ENCODE peak calls at places on chromosomes 6 and 20, in four cellular contexts. K is GM12878, F is K562, I is HL-60. G is an unnamed sample.

GRCh38 chr6:3965071-3965718 is 113.7 kb downstream of the FAM217A start:
- DNase-seq in K (no peak), F (no peak), I (no peak), G (no peak)

GRCh38 chr6:26170951-26171841 is 84.0 kb downstream of the HFE start:
- DNase-seq in K (no peak), F (no peak), I (no peak), G (no peak)

GRCh38 chr6:1076531-1077453 is 235.1 kb upstream of the FOXQ1 start:
- DNase-seq in K (no peak), F (no peak), I (no peak), G (no peak)

GRCh38 chr20:44501448-44501847 is 20.4 kb downstream of the SERINC3 start:
- DNase-seq in K (no peak), F (no peak), I (no peak), G (no peak)

GRCh38 chr6:170096803-170097504 is 193.9 kb downstream of the DLL1 start:
- DNase-seq in K (no peak), F (no peak), I (no peak), G (no peak)

GRCh38 chr20:47887064-47887463 is 101.8 kb upstream of the SULF2 start:
- DNase-seq in K (no peak), F (no peak), I (no peak), G (no peak)

GRCh38 chr6:24274441-24275083 is 83.3 kb downstream of the DCDC2 start:
- DNase-seq in K (no peak), F (peak), I (no peak), G (no peak)

GRCh38 chr20:56710577-56711465 is 81.7 kb downstream of the TFAP2C start:
- DNase-seq in K (no peak), F (no peak), I (no peak), G (no peak)

GRCh38 chr6:149895702-149896310 is 2.1 kb downstream of the RAET1E start:
- DNase-seq in K (no peak), F (no peak), I (no peak), G (no peak)

GRCh38 chr6:131565041-131565440 is 8.0 kb upstream of the ARG1 start:
- DNase-seq in K (no peak), F (no peak), I (no peak), G (no peak)

GRCh38 chr6:24566020-24566752 is 71.4 kb downstream of the ALDH5A1 start:
- DNase-seq in K (no peak), F (no peak), I (no peak), G (no peak)

GRCh38 chr6:17600527-17601388 is 656 bp downstream of the FAM8A1 start:
- DNase-seq in K (no peak), F (peak), I (no peak), G (peak)

GRCh38 chr6:116059713-116060571 is 749 bp downstream of the FRK start:
- DNase-seq in K (peak), F (peak), I (no peak), G (no peak)

GRCh38 chr6:19454999-19455392 is 382.2 kb upstream of the ID4 start:
- DNase-seq in K (no peak), F (no peak), I (no peak), G (no peak)

GRCh38 chr6:163337958-163338357 is 76.6 kb upstream of the QKI start:
- DNase-seq in K (no peak), F (no peak), I (no peak), G (no peak)

GRCh38 chr6:147974376-147974775 is 368.3 kb upstream of the SASH1 start:
- DNase-seq in K (no peak), F (no peak), I (no peak), G (no peak)

GRCh38 chr6:50816115-50816675 is 2.5 kb upstream of the TFAP2B start:
- DNase-seq in K (peak), F (peak), I (peak), G (peak)

GRCh38 chr6:158078320-158078719 is 89.7 kb downstream of the SERAC1 start:
- DNase-seq in K (no peak), F (no peak), I (no peak), G (no peak)

GRCh38 chr6:158793432-158793831 is 25.7 kb downstream of the EZR start:
- DNase-seq in K (no peak), F (peak), I (no peak), G (no peak)

GRCh38 chr6:30556714-30556963 is 350 bp upstream of the GNL1 start:
- DNase-seq in K (no peak), F (peak), I (no peak), G (peak)

GRCh38 chr6:41193171-41193734 is 7.7 kb downstream of the TREML2 start:
- DNase-seq in K (no peak), F (no peak), I (no peak), G (no peak)

GRCh38 chr6:116022841-116023380 is 37.8 kb downstream of the FRK start:
- DNase-seq in K (no peak), F (no peak), I (no peak), G (no peak)

GRCh38 chr6:81105998-81106397 is 646.5 kb downstream of the TENT5A start:
- DNase-seq in K (no peak), F (no peak), I (no peak), G (no peak)

GRCh38 chr6:139151425-139152087 is 16.7 kb downstream of the HECA start:
- DNase-seq in K (no peak), F (no peak), I (no peak), G (no peak)

GRCh38 chr6:7542065-7542877 is 800 bp downstream of the DSP start:
- DNase-seq in K (no peak), F (no peak), I (no peak), G (peak)

GRCh38 chr6:46996860-46997641 is 45.1 kb downstream of the ADGRF1 start:
- DNase-seq in K (no peak), F (no peak), I (no peak), G (no peak)

GRCh38 chr6:159044899-159045727 is at the start of gene TAGAP:
- DNase-seq in K (peak), F (no peak), I (peak), G (peak)

GRCh38 chr6:105087571-105088211 is 92.1 kb downstream of the POPDC3 start:
- DNase-seq in K (peak), F (peak), I (peak), G (no peak)

GRCh38 chr20:41482647-41483552 is 116.3 kb upstream of the EMILIN3 start:
- DNase-seq in K (no peak), F (no peak), I (no peak), G (no peak)

GRCh38 chr20:33994624-33994913 is 858 bp downstream of the RALY start:
- DNase-seq in K (no peak), F (no peak), I (no peak), G (no peak)

GRCh38 chr20:33993800-33994623 is at the start of gene RALY:
- DNase-seq in K (no peak), F (peak), I (peak), G (peak)

GRCh38 chr20:33992145-33992922 is 1.4 kb upstream of the RALY start:
- DNase-seq in K (no peak), F (peak), I (no peak), G (no peak)

GRCh38 chr20:33992923-33993799 is 550 bp upstream of the RALY start:
- DNase-seq in K (peak), F (peak), I (peak), G (peak)

GRCh38 chr20:33995053-33995816 is 1.5 kb downstream of the RALY start:
- DNase-seq in K (no peak), F (peak), I (no peak), G (no peak)
- TF ChIP-seq SPI1 in K (no peak), F (no peak), I (no peak), G (peak)

GRCh38 chr6:126339796-126340750 is at the start of gene CENPW:
- DNase-seq in K (peak), F (peak), I (peak), G (peak)

GRCh38 chr6:126335210-126335609 is 4.7 kb upstream of the CENPW start:
- DNase-seq in K (no peak), F (no peak), I (no peak), G (no peak)

GRCh38 chr6:126333729-126334128 is 6.2 kb upstream of the CENPW start:
- DNase-seq in K (no peak), F (no peak), I (no peak), G (no peak)

GRCh38 chr6:126341126-126341525 is 1.2 kb downstream of the CENPW start:
- DNase-seq in K (no peak), F (no peak), I (no peak), G (no peak)

GRCh38 chr6:126337323-126337722 is 2.6 kb upstream of the CENPW start:
- DNase-seq in K (no peak), F (no peak), I (peak), G (no peak)
- TF ChIP-seq SPI1 in K (no peak), F (no peak), I (no peak), G (no peak)

DNA sequence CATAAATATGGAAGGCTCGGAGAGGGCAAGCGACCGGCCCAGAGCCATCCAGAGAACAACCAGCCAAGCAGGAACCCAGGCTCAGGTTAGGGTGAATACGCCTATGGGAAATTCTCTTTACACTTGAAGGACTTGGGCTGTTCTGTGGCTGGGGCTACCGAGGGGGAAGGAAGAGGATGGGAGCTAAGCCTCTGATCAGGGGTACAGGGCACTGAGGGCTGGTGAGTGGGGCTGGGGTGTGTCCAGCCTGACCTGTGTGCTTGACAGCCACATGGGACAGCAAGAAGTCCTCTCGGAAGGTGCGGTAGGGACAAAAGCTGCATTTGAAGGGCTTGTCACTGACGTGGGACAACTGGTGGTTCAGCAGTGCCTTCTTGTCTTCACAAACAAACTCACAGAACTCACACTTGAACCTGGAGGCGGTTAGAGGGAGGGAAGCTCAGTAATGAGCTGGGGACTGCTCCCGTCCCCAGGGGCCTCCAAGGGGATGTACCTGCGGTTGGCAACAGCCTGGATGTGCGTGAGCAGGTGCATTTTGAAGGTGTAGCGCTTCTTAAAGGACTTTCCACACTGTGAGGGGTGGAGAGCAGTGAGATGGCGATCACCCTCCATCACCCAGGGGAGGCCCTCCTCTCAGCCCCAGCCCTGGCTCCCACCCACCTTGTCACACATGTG is 11.9 kb downstream of the ZNF335 start:
- DNase-seq in K (peak), F (no peak), I (no peak), G (no peak)
- TF ChIP-seq SPI1 in K (no peak), F (no peak), I (no peak), G (no peak)

GRCh38 chr20:9025643-9026042 is 43.2 kb upstream of the PLCB4 start:
- DNase-seq in K (no peak), F (peak), I (no peak), G (no peak)
- TF ChIP-seq SPI1 in K (no peak), F (no peak), I (no peak), G (no peak)

GRCh38 chr6:125439512-125439911 is 137.7 kb upstream of the HDDC2 start:
- DNase-seq in K (no peak), F (no peak), I (no peak), G (no peak)

GRCh38 chr6:125445054-125445453 is 143.3 kb upstream of the HDDC2 start:
- DNase-seq in K (no peak), F (no peak), I (no peak), G (no peak)

DNA sequence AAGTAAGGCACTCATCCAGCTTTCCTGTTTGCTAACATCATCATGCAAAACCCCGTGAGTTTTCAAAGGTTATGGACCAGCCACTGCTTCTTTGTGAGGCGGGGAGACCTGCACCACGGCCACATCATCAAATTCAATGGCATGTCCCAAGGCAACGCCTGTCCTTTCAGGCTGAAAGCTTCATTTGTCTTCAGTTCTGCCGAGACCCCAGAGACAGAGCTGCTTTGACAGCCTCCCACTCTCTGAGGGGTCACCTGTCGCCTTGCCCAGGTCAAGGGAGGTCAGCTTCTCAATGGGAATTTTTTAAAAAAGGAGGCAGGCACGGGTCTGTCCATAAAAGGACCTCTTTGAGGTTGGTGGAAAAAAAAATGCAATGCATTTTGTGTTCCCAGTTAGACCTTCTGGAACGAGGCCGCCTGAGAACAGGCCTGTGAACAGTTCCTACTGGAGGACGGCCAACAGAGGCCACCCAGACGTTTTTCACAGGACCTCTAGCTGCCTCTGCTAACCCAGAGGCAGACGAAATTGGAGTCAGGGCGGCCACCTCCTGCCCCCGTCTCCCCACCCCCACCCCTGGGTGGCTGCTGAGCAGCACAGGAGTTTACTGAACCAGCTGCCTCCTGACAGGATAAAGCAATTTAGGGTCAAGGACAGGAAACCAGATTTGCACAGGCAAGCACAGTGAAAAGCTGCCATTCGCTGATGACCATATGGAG is 142.6 kb upstream of the HDDC2 start:
- DNase-seq in K (no peak), F (no peak), I (no peak), G (no peak)
- TF ChIP-seq SPI1 in K (no peak), F (no peak), I (no peak), G (no peak)

GRCh38 chr6:123462141-123462540 is 174.6 kb downstream of the TRDN start:
- DNase-seq in K (no peak), F (no peak), I (no peak), G (no peak)
- TF ChIP-seq SPI1 in K (no peak), F (no peak), I (no peak), G (no peak)